ENCODE peak calls at places on chromosomes 4 and X, in four cellular contexts. R is adrenal gland, B is SK-N-SH, V is AG04450. W is an unnamed sample.
A peak's percentile ranks its signal among the peaks of the same experiment; 100 is the strongest.

GRCh38 chrX:104168127-104168526 is 1.9 kb downstream of the FAM199X start:
- DNase-seq in R (no peak), B (no peak), V (no peak), W (no peak)

GRCh38 chr4:172662113-172662512 is 506.5 kb upstream of the GALNT7 start:
- DNase-seq in R (no peak), B (no peak), V (no peak), W (no peak)

GRCh38 chr4:185359767-185360446 is 35.8 kb downstream of the LRP2BP start:
- DNase-seq in R (no peak), B (peak; percentile 42), V (peak; percentile 30), W (peak; percentile 74)

GRCh38 chr4:88659061-88659889 is 38.4 kb downstream of the NAP1L5 start:
- DNase-seq in R (peak; percentile 67), B (peak; percentile 45), V (peak; percentile 26), W (peak; percentile 83)

GRCh38 chr4:74453846-74454742 is 9.2 kb downstream of the AREG start:
- DNase-seq in R (no peak), B (no peak), V (no peak), W (no peak)

GRCh38 chr4:66639361-66639760 is 905.9 kb downstream of the CENPC start:
- DNase-seq in R (no peak), B (no peak), V (no peak), W (peak; percentile 96)

GRCh38 chr4:133316874-133317273 is 167.8 kb downstream of the PCDH10 start:
- DNase-seq in R (no peak), B (no peak), V (no peak), W (no peak)

GRCh38 chrX:47145408-47146120 is 543 bp downstream of the RBM10 start:
- DNase-seq in R (no peak), B (peak; percentile 71), V (no peak), W (no peak)

GRCh38 chr4:110550260-110550659 is 72.6 kb downstream of the PITX2 start:
- DNase-seq in R (no peak), B (no peak), V (no peak), W (peak; percentile 7)

GRCh38 chr4:83138979-83139378 is 24.4 kb upstream of the PLAC8 start:
- DNase-seq in R (no peak), B (no peak), V (no peak), W (no peak)

GRCh38 chr4:78205601-78206000 is 148.5 kb downstream of the FRAS1 start:
- DNase-seq in R (no peak), B (peak; percentile 31), V (no peak), W (no peak)

GRCh38 chrX:21004835-21005234 is 369.4 kb upstream of the CNKSR2 start:
- DNase-seq in R (no peak), B (no peak), V (no peak), W (no peak)

GRCh38 chr4:1318488-1319213 is 28.4 kb upstream of the UVSSA start:
- DNase-seq in R (no peak), B (no peak), V (no peak), W (no peak)

GRCh38 chrX:29318051-29318450 is 730.8 kb downstream of the IL1RAPL1 start:
- DNase-seq in R (no peak), B (no peak), V (no peak), W (no peak)

GRCh38 chr4:658031-658667 is 15.9 kb downstream of the ATP5ME start:
- DNase-seq in R (no peak), B (no peak), V (no peak), W (no peak)

GRCh38 chr4:26860157-26860921 is at the start of gene STIM2:
- DNase-seq in R (peak; percentile 96), B (peak; percentile 94), V (peak; percentile 93), W (peak; percentile 87)

GRCh38 chrX:154013614-154014360 is 5.9 kb downstream of the IRAK1 start:
- DNase-seq in R (no peak), B (peak; percentile 88), V (no peak), W (no peak)

GRCh38 chrX:150362599-150363481 is at the start of gene MAMLD1:
- DNase-seq in R (peak; percentile 77), B (peak; percentile 53), V (no peak), W (no peak)

GRCh38 chrX:53312946-53313745 is 31.8 kb upstream of the IQSEC2 start:
- DNase-seq in R (peak; percentile 72), B (peak; percentile 76), V (no peak), W (no peak)

GRCh38 chr4:173917255-173917960 is 366.1 kb downstream of the FBXO8 start:
- DNase-seq in R (no peak), B (no peak), V (no peak), W (no peak)

GRCh38 chr4:45453258-45453841 is 670.5 kb downstream of the GABRG1 start:
- DNase-seq in R (no peak), B (peak; percentile 46), V (no peak), W (no peak)

GRCh38 chrX:19824603-19825002 is 62.8 kb downstream of the SH3KBP1 start:
- DNase-seq in R (no peak), B (no peak), V (no peak), W (peak; percentile 88)

GRCh38 chr4:107988763-107989035 is 990 bp upstream of the HADH start:
- DNase-seq in R (no peak), B (no peak), V (no peak), W (no peak)

GRCh38 chr4:142719854-142720541 is 126.1 kb downstream of the INPP4B start:
- DNase-seq in R (no peak), B (peak; percentile 45), V (no peak), W (no peak)

GRCh38 chr4:150817017-150817416 is 198.1 kb downstream of the LRBA start:
- DNase-seq in R (no peak), B (no peak), V (no peak), W (no peak)

GRCh38 chrX:2549874-2550273 is 49.1 kb upstream of the DHRSX start:
- DNase-seq in R (no peak), B (no peak), V (no peak), W (no peak)

DNA sequence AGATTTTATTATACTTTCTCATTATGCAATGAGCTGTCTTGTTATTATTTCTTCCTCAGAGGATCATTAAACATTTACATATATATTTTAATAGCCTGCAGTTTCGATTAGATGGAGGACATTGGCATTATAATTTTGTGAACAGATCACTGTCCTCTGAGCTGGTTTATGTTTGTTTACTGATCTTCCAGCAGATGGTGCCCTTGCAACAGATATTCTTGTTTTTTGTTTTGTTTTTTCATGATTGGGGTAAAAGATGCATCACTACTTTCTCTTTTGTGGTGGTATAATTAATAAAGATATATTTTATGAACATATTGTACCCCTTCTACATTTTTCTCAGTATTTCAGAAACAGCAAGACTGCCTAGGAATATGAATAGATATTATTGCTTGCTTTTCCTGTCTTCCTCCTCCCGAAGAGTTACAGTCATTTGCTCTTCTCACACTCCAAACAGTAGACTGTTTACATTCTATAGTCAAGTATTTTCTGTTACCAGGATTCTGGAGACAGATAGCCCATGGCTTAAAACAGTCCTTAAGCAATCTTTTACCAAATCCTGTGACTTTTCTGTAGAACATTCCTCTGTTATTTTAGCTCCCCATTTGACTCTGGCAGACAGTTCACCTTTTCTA is 905.2 kb downstream of the TRAM1L1 start:
- DNase-seq in R (no peak), B (peak; percentile 24), V (no peak), W (no peak)
- TF ChIP-seq CTCF in R (peak; percentile 19), B (peak; percentile 62), V (no peak), W (peak; percentile 55)

DNA sequence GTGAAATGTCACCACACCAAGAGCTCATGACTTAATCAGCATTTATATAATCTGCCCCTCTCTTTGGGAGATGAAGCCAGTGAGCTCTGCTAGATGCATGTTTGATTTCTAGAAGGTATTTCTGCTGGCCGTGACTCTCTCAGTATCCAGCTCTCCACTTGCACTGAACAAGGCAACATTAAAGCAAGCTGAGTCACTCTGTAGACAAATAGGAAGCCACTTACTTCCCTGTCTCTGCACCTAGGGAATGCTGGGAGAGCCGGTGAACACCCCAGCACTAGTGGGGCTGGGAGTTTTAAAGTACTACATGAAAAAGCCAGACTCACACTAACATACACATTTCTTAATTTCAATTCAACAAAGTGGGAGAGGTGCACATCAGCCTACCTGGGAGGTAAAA is 79.2 kb downstream of the MID1IP1 start:
- DNase-seq in R (no peak), B (no peak), V (no peak), W (no peak)
- H3K4me3 ChIP-seq in R (no peak overlapping the region), B (no peak overlapping the region), V (no peak overlapping the region), W (no peak overlapping the region)

GRCh38 chr4:57190651-57191481 is 80.7 kb upstream of the IGFBP7 start:
- DNase-seq in R (no peak), B (peak; percentile 49), V (no peak), W (peak; percentile 92)
- TF ChIP-seq CTCF in R (peak; percentile 23), B (peak; percentile 67), V (peak; percentile 57), W (peak; percentile 97)

GRCh38 chrX:123186796-123187195 is 2.7 kb downstream of the GRIA3 start:
- DNase-seq in R (no peak), B (no peak), V (no peak), W (no peak)
- H3K4me3 ChIP-seq in R (no peak overlapping the region), B (no peak overlapping the region), V (no peak overlapping the region), W (no peak overlapping the region)

GRCh38 chrX:74420194-74421035 is 878 bp upstream of the SLC16A2 start:
- DNase-seq in R (peak; percentile 85), B (peak; percentile 78), V (peak; percentile 16), W (no peak)

GRCh38 chrX:74423289-74423985 is 2.1 kb downstream of the SLC16A2 start:
- DNase-seq in R (peak; percentile 53), B (no peak), V (no peak), W (no peak)

GRCh38 chrX:74422029-74422352 is 698 bp downstream of the SLC16A2 start:
- DNase-seq in R (no peak), B (peak; percentile 34), V (no peak), W (no peak)

GRCh38 chrX:74421181-74422028 is at the start of gene SLC16A2:
- DNase-seq in R (peak; percentile 90), B (peak; percentile 86), V (peak; percentile 49), W (peak; percentile 30)

DNA sequence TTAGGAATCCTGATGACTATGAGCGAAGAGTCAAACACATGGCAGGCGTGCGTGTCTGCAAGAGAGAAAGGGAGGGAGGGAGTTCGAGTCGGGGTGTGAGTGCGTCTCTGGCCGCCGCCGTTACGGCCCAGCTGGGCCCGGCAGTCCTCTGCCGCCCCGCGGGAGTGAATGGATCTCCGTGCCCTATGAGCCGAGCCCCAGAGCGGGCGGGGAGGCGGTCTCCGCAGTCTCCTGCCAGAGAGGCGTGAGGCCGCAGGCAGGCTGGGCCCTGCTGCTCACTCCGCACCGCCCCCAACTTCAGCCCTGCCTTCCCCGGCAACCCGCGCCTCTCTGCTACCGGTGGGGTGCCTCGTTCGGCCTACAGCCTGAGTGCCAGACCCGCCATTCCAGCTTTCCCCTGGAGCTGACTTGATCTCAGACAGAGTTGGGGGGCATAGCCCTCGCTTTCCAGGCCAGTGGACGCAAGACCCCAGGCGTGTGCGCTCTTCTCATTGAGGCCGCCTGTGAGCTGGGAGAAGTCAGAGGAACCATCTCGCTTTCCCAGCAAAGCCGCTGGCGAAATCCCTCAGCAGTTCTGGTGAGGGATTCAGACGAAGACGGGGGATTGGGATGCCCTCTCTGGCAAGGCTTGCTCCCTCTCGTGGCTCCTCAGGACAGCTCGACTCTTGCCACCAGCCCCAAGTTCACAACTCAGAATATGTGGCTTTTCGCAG is 1.4 kb downstream of the SLC16A2 start:
- DNase-seq in R (peak; percentile 83), B (peak; percentile 76), V (peak; percentile 37), W (no peak)
- TF ChIP-seq CTCF in R (peak; percentile 9), B (peak; percentile 46), V (peak; percentile 36), W (peak; percentile 29)

DNA sequence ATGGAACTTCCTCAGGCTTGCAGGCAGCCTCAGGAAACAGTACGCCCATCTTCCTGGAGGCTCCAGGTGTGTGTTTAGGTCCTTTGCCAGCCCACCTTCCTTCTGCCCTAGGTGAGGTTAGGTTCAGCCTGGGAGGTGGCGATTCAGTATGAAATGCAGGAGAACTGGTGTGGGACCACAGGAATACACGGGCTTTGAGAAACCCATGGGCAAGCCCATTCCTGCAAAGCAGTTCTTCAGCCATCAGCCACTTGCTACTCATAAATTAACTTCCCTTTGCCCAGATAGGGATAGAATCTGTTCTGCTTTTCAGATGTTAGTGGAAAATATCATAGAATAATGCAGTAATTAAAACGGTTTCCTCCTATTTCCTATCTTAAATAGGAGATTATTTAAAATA is 32.2 kb downstream of the TBC1D14 start:
- DNase-seq in R (no peak), B (no peak), V (no peak), W (no peak)
- H3K4me3 ChIP-seq in R (no peak overlapping the region), B (peak overlapping the region; percentile 41), V (peak overlapping the region; percentile 12), W (no peak overlapping the region)

W was measured in retinal pigment epithelial cell.